ENCODE peak calls at places on chromosomes 4 and X, in seven cellular contexts. M is upper lobe of left lung, F is HL-60, X is HCT116, Q is transverse colon, L is stomach, V is breast epithelium. I is an unnamed sample.

GRCh38 chrX:109886122-109886761 is 116.7 kb upstream of the TMEM164 start:
- DNase-seq in M (peak), F (peak), X (peak), Q (peak), L (peak), V (no peak), I (peak)

GRCh38 chrX:64204701-64205440 is 637 bp downstream of the AMER1 start:
- DNase-seq in M (peak), F (peak), X (no peak), Q (no peak), L (peak), V (no peak), I (peak)

GRCh38 chrX:13015536-13016236 is 28.7 kb downstream of the FAM9C start:
- DNase-seq in M (no peak), F (peak), X (no peak), Q (no peak), L (no peak), V (no peak), I (no peak)

GRCh38 chrX:136823175-136823574 is 42.4 kb upstream of the ARHGEF6 start:
- DNase-seq in M (no peak), F (no peak), X (no peak), Q (no peak), L (no peak), V (no peak), I (no peak)

GRCh38 chr4:180953572-180953971 is 1289.6 kb upstream of the TENM3 start:
- DNase-seq in M (no peak), F (no peak), X (peak), Q (no peak), L (no peak), V (no peak), I (no peak)

GRCh38 chrX:9147631-9148189 is 113.8 kb upstream of the FAM9B start:
- DNase-seq in M (no peak), F (no peak), X (no peak), Q (no peak), L (no peak), V (no peak), I (peak)

GRCh38 chrX:150574824-150575409 is 6.5 kb downstream of the MTM1 start:
- DNase-seq in M (no peak), F (no peak), X (no peak), Q (no peak), L (no peak), V (no peak), I (no peak)

GRCh38 chrX:149499766-149500165 is 5.3 kb downstream of the IDS start:
- DNase-seq in M (no peak), F (no peak), X (no peak), Q (no peak), L (no peak), V (no peak), I (no peak)

GRCh38 chr4:3767569-3768288 is 1.5 kb downstream of the ADRA2C start:
- DNase-seq in M (no peak), F (peak), X (no peak), Q (peak), L (no peak), V (no peak), I (no peak)

GRCh38 chr4:95255396-95256107 is 293.2 kb downstream of the UNC5C start:
- DNase-seq in M (no peak), F (no peak), X (no peak), Q (no peak), L (no peak), V (no peak), I (no peak)

GRCh38 chr4:84965558-84966381 is 720 bp downstream of the WDFY3 start:
- DNase-seq in M (peak), F (no peak), X (no peak), Q (peak), L (peak), V (no peak), I (peak)

GRCh38 chrX:16832301-16832700 is 37.9 kb downstream of the RBBP7 start:
- DNase-seq in M (no peak), F (no peak), X (no peak), Q (no peak), L (no peak), V (no peak), I (no peak)

GRCh38 chrX:19440713-19441112 is 74.6 kb downstream of the MAP3K15 start:
- DNase-seq in M (peak), F (peak), X (no peak), Q (no peak), L (no peak), V (no peak), I (no peak)

GRCh38 chr4:156692016-156692415 is 279.6 kb downstream of the PDGFC start:
- DNase-seq in M (no peak), F (no peak), X (no peak), Q (no peak), L (no peak), V (no peak), I (no peak)

GRCh38 chr4:113173865-113174264 is 124.4 kb downstream of the ANK2 start:
- DNase-seq in M (no peak), F (no peak), X (no peak), Q (no peak), L (no peak), V (no peak), I (no peak)

GRCh38 chrX:110145854-110146253 is 142.9 kb downstream of the TMEM164 start:
- DNase-seq in M (peak), F (peak), X (no peak), Q (no peak), L (no peak), V (no peak), I (peak)

GRCh38 chrX:134717698-134718328 is 59.5 kb upstream of the PLAC1 start:
- DNase-seq in M (no peak), F (no peak), X (no peak), Q (no peak), L (no peak), V (no peak), I (no peak)

GRCh38 chr4:72119946-72120345 is 88.1 kb downstream of the NPFFR2 start:
- DNase-seq in M (peak), F (no peak), X (no peak), Q (no peak), L (no peak), V (no peak), I (no peak)

GRCh38 chrX:3231766-3232165 is 114.7 kb downstream of the MXRA5 start:
- DNase-seq in M (no peak), F (no peak), X (no peak), Q (no peak), L (no peak), V (no peak), I (no peak)

GRCh38 chr4:83603130-83603529 is 67.2 kb downstream of the GPAT3 start:
- DNase-seq in M (no peak), F (no peak), X (no peak), Q (no peak), L (no peak), V (no peak), I (no peak)

GRCh38 chrX:23752740-23753435 is 9.8 kb upstream of the ACOT9 start:
- DNase-seq in M (no peak), F (no peak), X (no peak), Q (no peak), L (no peak), V (no peak), I (peak)

GRCh38 chr4:140901736-140902336 is 145.7 kb upstream of the TBC1D9 start:
- DNase-seq in M (no peak), F (no peak), X (no peak), Q (no peak), L (no peak), V (no peak), I (no peak)

GRCh38 chr4:21507439-21507838 is 441.1 kb downstream of the KCNIP4 start:
- DNase-seq in M (no peak), F (no peak), X (no peak), Q (no peak), L (no peak), V (no peak), I (peak)

GRCh38 chr4:7656244-7656800 is 221.6 kb upstream of the PSAPL1 start:
- DNase-seq in M (no peak), F (no peak), X (no peak), Q (no peak), L (no peak), V (no peak), I (no peak)

GRCh38 chrX:131199086-131199485 is 90.0 kb downstream of the IGSF1 start:
- DNase-seq in M (no peak), F (no peak), X (no peak), Q (no peak), L (no peak), V (no peak), I (no peak)

GRCh38 chr4:138831943-138832342 is 183.6 kb upstream of the NOCT start:
- DNase-seq in M (no peak), F (no peak), X (no peak), Q (no peak), L (no peak), V (no peak), I (no peak)

GRCh38 chrX:101260435-101260834 is 30.7 kb downstream of the TAF7L start:
- DNase-seq in M (no peak), F (no peak), X (no peak), Q (no peak), L (no peak), V (no peak), I (peak)

GRCh38 chr4:182978152-182978827 is 61.1 kb upstream of the DCTD start:
- DNase-seq in M (no peak), F (no peak), X (no peak), Q (no peak), L (no peak), V (no peak), I (peak)

GRCh38 chrX:18934708-18935107 is 49.2 kb downstream of the PHKA2 start:
- DNase-seq in M (no peak), F (no peak), X (no peak), Q (no peak), L (no peak), V (no peak), I (no peak)

GRCh38 chr4:35167385-35167784 is 1076.9 kb downstream of the ARAP2 start:
- DNase-seq in M (no peak), F (no peak), X (no peak), Q (no peak), L (no peak), V (no peak), I (no peak)

GRCh38 chr4:135186002-135186401 is 984.4 kb upstream of the PABPC4L start:
- DNase-seq in M (no peak), F (no peak), X (no peak), Q (no peak), L (no peak), V (no peak), I (no peak)

GRCh38 chr4:3613980-3614730 is 81.9 kb upstream of the LRPAP1 start:
- DNase-seq in M (no peak), F (no peak), X (no peak), Q (no peak), L (no peak), V (no peak), I (no peak)

GRCh38 chr4:19806865-19807264 is 444.8 kb upstream of the SLIT2 start:
- DNase-seq in M (no peak), F (no peak), X (no peak), Q (no peak), L (no peak), V (no peak), I (no peak)

GRCh38 chrX:120310861-120311631 is at the start of gene TMEM255A:
- DNase-seq in M (no peak), F (no peak), X (no peak), Q (no peak), L (no peak), V (no peak), I (no peak)
- TF ChIP-seq POLR2AphosphoS5 in M (no peak), F (no peak), X (no peak), Q (no peak), L (no peak), V (no peak), I (no peak)

DNA sequence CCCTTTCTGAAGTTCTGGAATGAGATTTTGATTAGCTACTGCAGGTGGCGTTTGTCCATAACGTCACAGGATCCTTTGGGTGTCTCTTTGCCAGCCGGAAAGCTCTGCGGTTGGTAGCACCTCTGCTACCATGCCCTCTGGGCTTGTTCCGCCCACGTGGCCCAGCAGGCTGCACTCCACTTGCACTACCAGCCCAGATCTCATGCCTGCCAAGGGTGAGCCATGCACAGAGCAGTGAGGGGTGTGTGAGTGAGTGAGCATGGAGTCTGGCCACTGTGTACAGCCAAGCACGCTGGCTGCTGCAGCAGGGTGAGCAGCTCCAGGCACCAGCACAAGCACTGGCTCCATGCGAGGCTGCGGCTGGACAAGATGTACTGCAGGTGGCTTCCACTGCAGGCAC is 6.6 kb upstream of the HNRNPD start:
- DNase-seq in M (no peak), F (no peak), X (peak), Q (no peak), L (no peak), V (peak), I (no peak)
- TF ChIP-seq POLR2AphosphoS5 in M (no peak), F (no peak), X (peak), Q (no peak), L (no peak), V (no peak), I (no peak)

DNA sequence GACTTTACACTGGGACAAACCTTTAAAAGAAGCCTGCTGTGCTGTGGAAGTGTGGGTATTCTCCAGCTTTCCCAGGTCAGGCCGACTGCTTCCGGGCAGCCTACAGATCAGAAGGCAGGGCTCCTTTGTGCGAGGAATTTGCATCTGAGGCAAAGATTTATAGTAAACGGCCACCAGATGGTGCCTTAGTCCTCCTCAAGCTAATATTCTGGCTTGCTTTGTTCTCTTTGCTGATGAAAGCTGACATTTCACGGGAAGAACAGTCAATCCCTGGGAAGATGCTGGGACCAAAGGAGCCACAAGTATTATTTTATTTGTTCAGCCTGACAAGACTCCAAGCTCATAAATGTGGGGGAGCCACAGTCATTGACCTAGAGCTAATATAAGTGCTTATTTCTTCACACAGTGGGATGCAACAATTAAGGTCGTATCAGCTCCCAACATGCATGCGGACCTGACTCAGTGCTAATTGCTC is 120.8 kb upstream of the TRIM2 start:
- DNase-seq in M (peak), F (peak), X (peak), Q (peak), L (peak), V (no peak), I (peak)
- TF ChIP-seq POLR2AphosphoS5 in M (no peak), F (no peak), X (no peak), Q (no peak), L (no peak), V (no peak), I (no peak)

DNA sequence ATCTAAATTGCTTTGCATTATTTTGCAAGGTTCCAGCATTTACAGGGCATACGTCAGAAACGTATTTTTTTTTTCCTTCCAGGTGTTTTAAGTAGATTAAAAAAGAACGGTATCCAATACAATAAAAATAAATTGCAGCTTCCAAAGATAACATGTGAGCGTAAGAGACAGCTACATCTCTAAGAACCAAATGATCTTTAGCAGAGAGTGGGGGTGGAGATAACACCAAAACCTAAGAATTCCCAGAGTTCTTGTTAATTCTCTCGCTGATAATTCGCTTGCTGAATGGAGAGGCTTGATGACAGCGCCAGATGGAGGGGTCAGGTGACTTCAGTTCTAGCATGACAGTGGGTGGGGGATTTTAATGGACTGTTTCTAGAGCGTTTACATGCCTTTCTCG is 2.3 kb downstream of the CLCN4 start:
- DNase-seq in M (no peak), F (no peak), X (no peak), Q (no peak), L (no peak), V (no peak), I (no peak)
- TF ChIP-seq POLR2AphosphoS5 in M (no peak), F (no peak), X (no peak), Q (no peak), L (no peak), V (no peak), I (no peak)

GRCh38 chr4:26464420-26465095 is 25.7 kb downstream of the CCKAR start:
- DNase-seq in M (no peak), F (no peak), X (no peak), Q (no peak), L (no peak), V (no peak), I (no peak)

GRCh38 chr4:26459756-26460530 is 30.3 kb downstream of the CCKAR start:
- DNase-seq in M (no peak), F (no peak), X (no peak), Q (no peak), L (no peak), V (no peak), I (no peak)

GRCh38 chr4:26459054-26459755 is 31.1 kb downstream of the CCKAR start:
- DNase-seq in M (no peak), F (peak), X (peak), Q (no peak), L (no peak), V (no peak), I (peak)

GRCh38 chr4:26463386-26463785 is 26.9 kb downstream of the CCKAR start:
- DNase-seq in M (no peak), F (no peak), X (no peak), Q (no peak), L (no peak), V (no peak), I (no peak)

GRCh38 chr4:26462874-26463273 is 27.4 kb downstream of the CCKAR start:
- DNase-seq in M (no peak), F (no peak), X (no peak), Q (no peak), L (no peak), V (no peak), I (no peak)
- TF ChIP-seq POLR2AphosphoS5 in M (no peak), F (no peak), X (no peak), Q (no peak), L (no peak), V (no peak), I (no peak)

GRCh38 chr4:86108834-86109233 is 251.0 kb downstream of the MAPK10 start:
- DNase-seq in M (no peak), F (no peak), X (no peak), Q (no peak), L (no peak), V (no peak), I (no peak)
- TF ChIP-seq POLR2AphosphoS5 in M (no peak), F (no peak), X (no peak), Q (no peak), L (no peak), V (no peak), I (no peak)

GRCh38 chr4:960736-961650 is 12.4 kb downstream of the DGKQ start:
- DNase-seq in M (no peak), F (no peak), X (no peak), Q (no peak), L (no peak), V (no peak), I (no peak)

GRCh38 chr4:960140-960735 is 13.1 kb downstream of the DGKQ start:
- DNase-seq in M (no peak), F (no peak), X (no peak), Q (no peak), L (no peak), V (no peak), I (no peak)

GRCh38 chr4:963276-964225 is 9.8 kb downstream of the DGKQ start:
- DNase-seq in M (no peak), F (no peak), X (no peak), Q (peak), L (no peak), V (no peak), I (no peak)

GRCh38 chr4:962231-963208 is 10.8 kb downstream of the DGKQ start:
- DNase-seq in M (no peak), F (no peak), X (no peak), Q (peak), L (no peak), V (no peak), I (no peak)

DNA sequence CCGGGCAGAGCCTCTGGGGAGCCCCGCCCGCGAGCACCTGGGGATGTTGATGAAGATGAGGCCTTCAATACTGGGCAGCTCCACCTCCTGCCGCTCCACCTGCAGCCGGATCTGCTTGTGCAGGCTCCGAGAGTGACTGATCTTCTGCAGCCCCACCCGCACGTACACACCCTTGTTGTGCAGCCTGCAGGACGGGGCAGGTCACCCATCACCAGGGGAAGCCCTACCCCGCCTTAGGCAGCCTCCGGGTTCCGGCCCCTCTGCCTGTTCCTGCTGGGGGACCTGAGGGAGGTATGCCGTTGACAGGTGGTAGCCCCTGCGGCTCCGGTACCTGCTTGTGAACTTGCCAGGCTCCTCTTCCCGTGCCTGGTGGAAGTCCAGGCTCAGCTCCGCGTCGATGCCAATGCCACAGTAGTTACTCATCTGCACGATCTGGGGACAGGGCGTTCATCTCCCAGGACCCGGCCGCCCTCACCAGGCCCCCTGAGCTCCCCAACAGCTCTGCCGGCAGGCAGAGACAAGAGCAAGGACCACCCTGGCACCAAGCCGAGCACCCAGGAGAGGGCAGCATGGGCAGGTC is 11.6 kb downstream of the DGKQ start:
- DNase-seq in M (no peak), F (no peak), X (no peak), Q (peak), L (no peak), V (no peak), I (no peak)
- TF ChIP-seq POLR2AphosphoS5 in M (no peak), F (no peak), X (no peak), Q (peak), L (no peak), V (no peak), I (no peak)

I was measured in endothelial cell of umbilical vein.